ENCODE peak calls at places on chromosomes 6 and 20, in seven cellular contexts. T, I, R, A, X, W and D are unnamed samples.

GRCh38 chr20:208937-209566 is 18.0 kb upstream of the DEFB129 start:
- DNase-seq in T (peak; percentile 37), I (no peak), R (peak; percentile 60), A (no peak), X (peak; percentile 79), W (no peak), D (peak; percentile 28)

GRCh38 chr6:46410330-46410953 is 80.8 kb downstream of the RCAN2 start:
- DNase-seq in T (peak; percentile 38), I (no peak), R (no peak), A (no peak), X (peak; percentile 30), W (no peak), D (peak; percentile 50)

GRCh38 chr20:58225490-58226200 is 2.8 kb downstream of the ANKRD60 start:
- DNase-seq in T (no peak), I (no peak), R (no peak), A (no peak), X (no peak), W (no peak), D (no peak)

GRCh38 chr20:50545123-50545522 is 34.9 kb downstream of the PTPN1 start:
- DNase-seq in T (no peak), I (no peak), R (no peak), A (no peak), X (no peak), W (no peak), D (no peak)

GRCh38 chr6:12245763-12246720 is 44.1 kb upstream of the EDN1 start:
- DNase-seq in T (no peak), I (no peak), R (no peak), A (no peak), X (peak; percentile 21), W (no peak), D (no peak)

GRCh38 chr6:50128420-50129005 is 78.8 kb upstream of the DEFB112 start:
- DNase-seq in T (peak; percentile 40), I (no peak), R (no peak), A (no peak), X (peak; percentile 23), W (no peak), D (no peak)

GRCh38 chr6:56995347-56995746 is 40.4 kb downstream of the BEND6 start:
- DNase-seq in T (no peak), I (no peak), R (peak; percentile 34), A (no peak), X (no peak), W (no peak), D (no peak)

GRCh38 chr20:62711703-62712101 is 3.1 kb downstream of the NTSR1 start:
- DNase-seq in T (no peak), I (no peak), R (no peak), A (no peak), X (no peak), W (no peak), D (no peak)

GRCh38 chr20:45343867-45344721 is 4.1 kb downstream of the SDC4 start:
- DNase-seq in T (peak; percentile 33), I (peak; percentile 82), R (peak; percentile 91), A (no peak), X (peak; percentile 86), W (peak; percentile 51), D (no peak)

GRCh38 chr6:20919677-20920385 is 385.6 kb downstream of the CDKAL1 start:
- DNase-seq in T (no peak), I (no peak), R (no peak), A (no peak), X (no peak), W (no peak), D (peak; percentile 48)

GRCh38 chr6:30732237-30732943 is 10.1 kb downstream of the FLOT1 start:
- DNase-seq in T (no peak), I (no peak), R (no peak), A (no peak), X (no peak), W (no peak), D (no peak)

GRCh38 chr6:130324657-130325056 is 41.2 kb upstream of the TMEM200A start:
- DNase-seq in T (no peak), I (no peak), R (no peak), A (no peak), X (peak; percentile 68), W (no peak), D (no peak)

GRCh38 chr6:109183109-109183508 is 87.8 kb downstream of the CEP57L1 start:
- DNase-seq in T (no peak), I (no peak), R (no peak), A (no peak), X (no peak), W (no peak), D (no peak)

GRCh38 chr6:158939255-158940170 is 60.5 kb downstream of the RSPH3 start:
- DNase-seq in T (no peak), I (no peak), R (peak; percentile 62), A (no peak), X (no peak), W (peak; percentile 75), D (no peak)

GRCh38 chr6:36340671-36341454 is 4.2 kb upstream of the BNIP5 start:
- DNase-seq in T (peak; percentile 78), I (peak; percentile 88), R (peak; percentile 91), A (peak; percentile 87), X (peak; percentile 39), W (peak; percentile 77), D (peak; percentile 83)

GRCh38 chr6:153872946-153873345 is 166.1 kb upstream of the OPRM1 start:
- DNase-seq in T (no peak), I (no peak), R (no peak), A (no peak), X (no peak), W (no peak), D (no peak)

GRCh38 chr20:46558511-46558959 is 8.1 kb upstream of the OCSTAMP start:
- DNase-seq in T (no peak), I (peak; percentile 66), R (peak; percentile 93), A (peak; percentile 36), X (peak; percentile 80), W (no peak), D (no peak)

GRCh38 chr20:258963-259362 is 1.4 kb downstream of the DEFB132 start:
- DNase-seq in T (no peak), I (no peak), R (peak; percentile 77), A (no peak), X (no peak), W (no peak), D (no peak)

GRCh38 chr20:17615645-17616479 is 46.0 kb downstream of the DSTN start:
- DNase-seq in T (no peak), I (peak; percentile 53), R (peak; percentile 77), A (peak; percentile 26), X (no peak), W (no peak), D (peak; percentile 14)

GRCh38 chr6:101614774-101615173 is 221.3 kb downstream of the GRIK2 start:
- DNase-seq in T (no peak), I (no peak), R (no peak), A (no peak), X (peak; percentile 60), W (no peak), D (no peak)

GRCh38 chr6:4071330-4071729 is 7.6 kb downstream of the FAM217A start:
- DNase-seq in T (no peak), I (no peak), R (no peak), A (no peak), X (no peak), W (no peak), D (no peak)

GRCh38 chr6:100088009-100088408 is 94.0 kb upstream of the MCHR2 start:
- DNase-seq in T (no peak), I (no peak), R (peak; percentile 67), A (no peak), X (peak; percentile 85), W (no peak), D (no peak)

GRCh38 chr20:39399463-39399862 is 437.3 kb downstream of the DHX35 start:
- DNase-seq in T (no peak), I (no peak), R (no peak), A (no peak), X (no peak), W (no peak), D (no peak)

GRCh38 chr6:42821846-42822245 is 40.0 kb downstream of the BICRAL start:
- DNase-seq in T (no peak), I (no peak), R (peak; percentile 62), A (no peak), X (peak; percentile 3), W (no peak), D (no peak)

GRCh38 chr6:136503303-136503702 is 46.9 kb downstream of the MAP7 start:
- DNase-seq in T (no peak), I (no peak), R (no peak), A (peak; percentile 19), X (no peak), W (no peak), D (no peak)

GRCh38 chr6:52929321-52930164 is 20.0 kb upstream of the GSTA3 start:
- DNase-seq in T (no peak), I (no peak), R (peak; percentile 46), A (no peak), X (peak; percentile 93), W (no peak), D (no peak)

GRCh38 chr6:122180132-122180531 is 219.3 kb upstream of the HSF2 start:
- DNase-seq in T (no peak), I (no peak), R (no peak), A (no peak), X (no peak), W (no peak), D (no peak)
- TF ChIP-seq CTCF in T (no peak), I (peak; percentile 19), R (peak; percentile 37), A (no peak), X (peak; percentile 45), W (peak; percentile 34), D (no peak)

GRCh38 chr6:145208474-145208873 is 526.8 kb downstream of the EPM2A start:
- DNase-seq in T (no peak), I (no peak), R (no peak), A (no peak), X (no peak), W (no peak), D (no peak)
- TF ChIP-seq CTCF in T (no peak), I (no peak), R (no peak), A (no peak), X (no peak), W (no peak), D (no peak)

GRCh38 chr20:23165307-23165750 is 79.2 kb upstream of the CD93 start:
- DNase-seq in T (peak; percentile 38), I (no peak), R (no peak), A (no peak), X (no peak), W (peak; percentile 58), D (no peak)
- TF ChIP-seq CTCF in T (peak; percentile 10), I (no peak), R (no peak), A (no peak), X (peak; percentile 26), W (peak; percentile 40), D (peak; percentile 22)

GRCh38 chr6:25179051-25179778 is 100.0 kb upstream of the CARMIL1 start:
- DNase-seq in T (no peak), I (no peak), R (peak; percentile 75), A (no peak), X (peak; percentile 73), W (no peak), D (no peak)

GRCh38 chr6:25176466-25176865 is 102.7 kb upstream of the CARMIL1 start:
- DNase-seq in T (peak; percentile 13), I (no peak), R (peak; percentile 47), A (no peak), X (no peak), W (no peak), D (no peak)

GRCh38 chr6:25178336-25178735 is 100.8 kb upstream of the CARMIL1 start:
- DNase-seq in T (peak; percentile 20), I (no peak), R (no peak), A (no peak), X (no peak), W (no peak), D (no peak)

GRCh38 chr6:25175656-25176055 is 103.5 kb upstream of the CARMIL1 start:
- DNase-seq in T (no peak), I (no peak), R (no peak), A (no peak), X (no peak), W (no peak), D (no peak)

GRCh38 chr6:25177629-25178028 is 101.5 kb upstream of the CARMIL1 start:
- DNase-seq in T (no peak), I (no peak), R (no peak), A (no peak), X (no peak), W (no peak), D (no peak)
- TF ChIP-seq CTCF in T (no peak), I (no peak), R (no peak), A (no peak), X (no peak), W (no peak), D (no peak)